ENCODE peak calls at places on chromosomes 7 and 10, in eight cellular contexts. One of them, this sample, is unnamed.

GRCh38 chr7:16960566-16960965 is 78.8 kb upstream of the AGR3 start:
- DNase-seq in RPMI7951: no peak
- DNase-seq in brain microvascular endothelial cell: no peak
- DNase-seq in iPS DF 6.9: no peak
- DNase-seq in AG08395: no peak
- DNase-seq in COR-L47: no peak
- DNase-seq in Peyer's patch: no peak
- DNase-seq in lower lobe of right lung: no peak
- DNase-seq in this sample: no peak

GRCh38 chr10:63133787-63134557 is 844 bp downstream of the NRBF2 start:
- DNase-seq in Peyer's patch: peak; percentile 42
- DNase-seq in iPS DF 6.9: no peak
- DNase-seq in AG08395: peak; percentile 16
- DNase-seq in RPMI7951: no peak
- DNase-seq in COR-L47: no peak
- DNase-seq in lower lobe of right lung: no peak
- DNase-seq in brain microvascular endothelial cell: no peak
- DNase-seq in this sample: peak; percentile 43

GRCh38 chr10:112842832-112843360 is 107.2 kb upstream of the TCF7L2 start:
- DNase-seq in lower lobe of right lung: no peak
- DNase-seq in RPMI7951: peak; percentile 10
- DNase-seq in AG08395: no peak
- DNase-seq in COR-L47: no peak
- DNase-seq in iPS DF 6.9: no peak
- DNase-seq in Peyer's patch: no peak
- DNase-seq in brain microvascular endothelial cell: peak; percentile 11
- DNase-seq in this sample: no peak

GRCh38 chr7:143120696-143121405 is 11.0 kb upstream of the PIP start:
- DNase-seq in lower lobe of right lung: no peak
- DNase-seq in iPS DF 6.9: no peak
- DNase-seq in Peyer's patch: no peak
- DNase-seq in AG08395: no peak
- DNase-seq in COR-L47: no peak
- DNase-seq in RPMI7951: peak; percentile 54
- DNase-seq in brain microvascular endothelial cell: no peak
- DNase-seq in this sample: no peak

GRCh38 chr7:99033765-99034164 is 110.1 kb downstream of the SMURF1 start:
- DNase-seq in lower lobe of right lung: no peak
- DNase-seq in iPS DF 6.9: no peak
- DNase-seq in brain microvascular endothelial cell: no peak
- DNase-seq in COR-L47: no peak
- DNase-seq in AG08395: no peak
- DNase-seq in Peyer's patch: peak; percentile 9
- DNase-seq in RPMI7951: no peak
- DNase-seq in this sample: no peak

GRCh38 chr7:16698200-16698910 is 52.4 kb downstream of the BZW2 start:
- DNase-seq in iPS DF 6.9: no peak
- DNase-seq in brain microvascular endothelial cell: no peak
- DNase-seq in AG08395: no peak
- DNase-seq in lower lobe of right lung: no peak
- DNase-seq in RPMI7951: no peak
- DNase-seq in Peyer's patch: no peak
- DNase-seq in COR-L47: no peak
- DNase-seq in this sample: no peak

GRCh38 chr7:135334830-135335543 is 101.3 kb downstream of the STRA8 start:
- DNase-seq in AG08395: no peak
- DNase-seq in iPS DF 6.9: no peak
- DNase-seq in lower lobe of right lung: no peak
- DNase-seq in brain microvascular endothelial cell: no peak
- DNase-seq in RPMI7951: no peak
- DNase-seq in Peyer's patch: no peak
- DNase-seq in COR-L47: no peak
- DNase-seq in this sample: no peak

GRCh38 chr10:34109952-34110702 is 705.0 kb downstream of the PARD3 start:
- DNase-seq in RPMI7951: peak; percentile 69
- DNase-seq in Peyer's patch: no peak
- DNase-seq in iPS DF 6.9: no peak
- DNase-seq in lower lobe of right lung: no peak
- DNase-seq in brain microvascular endothelial cell: peak; percentile 90
- DNase-seq in AG08395: peak; percentile 10
- DNase-seq in COR-L47: no peak
- DNase-seq in this sample: peak; percentile 81

GRCh38 chr10:49395741-49396665 is at the start of gene DRGX:
- DNase-seq in RPMI7951: no peak
- DNase-seq in AG08395: no peak
- DNase-seq in COR-L47: no peak
- DNase-seq in Peyer's patch: no peak
- DNase-seq in iPS DF 6.9: no peak
- DNase-seq in lower lobe of right lung: no peak
- DNase-seq in brain microvascular endothelial cell: no peak
- DNase-seq in this sample: no peak